ENCODE peak calls at places on chromosomes 13 and 19, in seven cellular contexts. A is neural progenitor cell, R is GM23248, N is HCT116, H is H9, Y is adipocyte, J is fibroblast of lung. L is an unnamed sample.

GRCh38 chr19:3178973-3179738 is 587 bp downstream of the S1PR4 start:
- DNase-seq in A (no peak), R (no peak), N (no peak), H (peak; percentile 47), Y (no peak), J (no peak), L (no peak)

GRCh38 chr13:76937416-76937815 is 10.9 kb upstream of the ACOD1 start:
- DNase-seq in A (no peak), R (peak; percentile 93), N (peak; percentile 3), H (no peak), Y (peak; percentile 86), J (peak; percentile 95), L (no peak)

GRCh38 chr19:18995804-18996241 is 37.5 kb downstream of the SUGP2 start:
- DNase-seq in A (peak; percentile 89), R (peak; percentile 98), N (peak; percentile 23), H (peak; percentile 88), Y (peak; percentile 88), J (peak; percentile 93), L (peak; percentile 40)

GRCh38 chr13:36685912-36686311 is 12.1 kb downstream of the SERTM1 start:
- DNase-seq in A (no peak), R (peak; percentile 63), N (no peak), H (no peak), Y (peak; percentile 44), J (peak; percentile 84), L (no peak)

GRCh38 chr19:41186971-41187883 is 5.8 kb upstream of the CYP2S1 start:
- DNase-seq in A (no peak), R (no peak), N (no peak), H (no peak), Y (no peak), J (no peak), L (no peak)

GRCh38 chr19:17303167-17303939 is at the start of gene ABHD8:
- DNase-seq in A (peak; percentile 99), R (peak; percentile 98), N (peak; percentile 92), H (peak; percentile 97), Y (peak; percentile 99), J (peak; percentile 91), L (peak; percentile 96)

GRCh38 chr13:50915562-50915961 is 6.0 kb downstream of the RNASEH2B start:
- DNase-seq in A (peak; percentile 48), R (no peak), N (no peak), H (no peak), Y (no peak), J (no peak), L (no peak)

GRCh38 chr13:90696254-90696653 is 651.2 kb upstream of the MIR17HG start:
- DNase-seq in A (no peak), R (peak; percentile 88), N (no peak), H (no peak), Y (peak; percentile 12), J (peak; percentile 86), L (no peak)

GRCh38 chr19:5466072-5466471 is 10.9 kb downstream of the ZNRF4 start:
- DNase-seq in A (no peak), R (no peak), N (no peak), H (no peak), Y (no peak), J (no peak), L (no peak)

GRCh38 chr19:50662442-50663279 is 13.4 kb downstream of the C19orf81 start:
- DNase-seq in A (no peak), R (no peak), N (no peak), H (no peak), Y (no peak), J (no peak), L (no peak)

GRCh38 chr13:68759617-68760016 is 1348.0 kb upstream of the ATXN8OS start:
- DNase-seq in A (no peak), R (no peak), N (no peak), H (no peak), Y (no peak), J (no peak), L (no peak)

GRCh38 chr19:44611812-44612295 is 1.5 kb upstream of the IGSF23 start:
- DNase-seq in A (no peak), R (no peak), N (no peak), H (no peak), Y (no peak), J (no peak), L (no peak)

GRCh38 chr13:45315520-45316167 is 25.3 kb downstream of the TPT1 start:
- DNase-seq in A (no peak), R (no peak), N (no peak), H (no peak), Y (no peak), J (no peak), L (no peak)

GRCh38 chr13:44470623-44471562 is 97.3 kb downstream of the SERP2 start:
- DNase-seq in A (peak; percentile 35), R (peak; percentile 52), N (peak; percentile 35), H (no peak), Y (peak; percentile 56), J (peak; percentile 27), L (no peak)

GRCh38 chr13:30079501-30079900 is 227.8 kb downstream of the KATNAL1 start:
- DNase-seq in A (no peak), R (no peak), N (no peak), H (no peak), Y (no peak), J (no peak), L (no peak)

GRCh38 chr19:50230379-50231351 is 27.2 kb downstream of the MYH14 start:
- DNase-seq in A (peak; percentile 57), R (no peak), N (no peak), H (peak; percentile 87), Y (no peak), J (no peak), L (no peak)

GRCh38 chr19:22617614-22618325 is 16.4 kb upstream of the ZNF492 start:
- DNase-seq in A (no peak), R (no peak), N (no peak), H (no peak), Y (no peak), J (no peak), L (no peak)

GRCh38 chr19:3343619-3344502 is 22.5 kb upstream of the NFIC start:
- DNase-seq in A (no peak), R (peak; percentile 95), N (peak; percentile 87), H (peak; percentile 62), Y (peak; percentile 78), J (peak; percentile 82), L (peak; percentile 66)

GRCh38 chr13:75175575-75175974 is 306.4 kb downstream of the TBC1D4 start:
- DNase-seq in A (no peak), R (peak; percentile 36), N (no peak), H (no peak), Y (peak; percentile 63), J (peak; percentile 52), L (no peak)

GRCh38 chr19:7216373-7216902 is 77.8 kb downstream of the INSR start:
- DNase-seq in A (no peak), R (no peak), N (no peak), H (no peak), Y (no peak), J (no peak), L (no peak)

GRCh38 chr13:23715762-23716235 is 145.6 kb downstream of the TNFRSF19 start:
- DNase-seq in A (no peak), R (peak; percentile 13), N (peak; percentile 18), H (peak; percentile 75), Y (no peak), J (no peak), L (no peak)

GRCh38 chr19:42189133-42189532 is 28.3 kb downstream of the DEDD2 start:
- DNase-seq in A (no peak), R (no peak), N (no peak), H (no peak), Y (no peak), J (no peak), L (no peak)

GRCh38 chr13:41458939-41459753 is 1.8 kb downstream of the RGCC start:
- DNase-seq in A (peak; percentile 22), R (peak; percentile 84), N (peak; percentile 28), H (no peak), Y (peak; percentile 57), J (peak; percentile 29), L (peak; percentile 57)

GRCh38 chr19:10756371-10756770 is 38.5 kb downstream of the DNM2 start:
- DNase-seq in A (no peak), R (no peak), N (no peak), H (no peak), Y (no peak), J (no peak), L (no peak)

GRCh38 chr19:15526408-15526807 is 18.1 kb downstream of the CYP4F22 start:
- DNase-seq in A (no peak), R (no peak), N (no peak), H (no peak), Y (no peak), J (no peak), L (no peak)

DNA sequence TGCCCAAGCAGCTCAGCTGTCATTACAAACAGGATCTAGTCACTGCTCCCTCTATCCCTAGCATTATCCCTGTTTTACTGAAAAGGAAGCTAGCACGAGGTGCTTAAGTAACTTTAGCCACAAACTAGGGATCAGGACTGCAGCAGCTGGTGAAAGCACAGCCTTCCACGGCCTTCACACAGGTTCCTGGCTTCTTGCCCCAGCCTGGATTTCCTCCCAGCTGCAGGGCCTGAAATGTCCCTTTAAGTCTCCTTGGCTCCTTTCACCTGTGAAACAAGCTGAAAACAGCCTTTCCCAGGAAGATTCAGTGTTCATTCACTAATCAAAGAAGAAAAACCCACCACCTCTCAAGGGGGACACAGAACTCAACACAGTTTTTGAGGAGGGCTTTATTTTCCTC is 754.5 kb downstream of the DIAPH3 start:
- DNase-seq in A (peak; percentile 45), R (no peak), N (no peak), H (peak; percentile 49), Y (peak; percentile 17), J (peak; percentile 70), L (no peak)
- H3K9ac ChIP-seq in A (no peak overlapping the region), R (no peak overlapping the region), N (no peak overlapping the region), H (no peak overlapping the region), Y (no peak overlapping the region), J (no peak overlapping the region), L (no peak overlapping the region)

GRCh38 chr19:53177986-53178385 is 15.2 kb downstream of the ZNF665 start:
- DNase-seq in A (no peak), R (no peak), N (no peak), H (no peak), Y (no peak), J (no peak), L (no peak)
- H3K4me1 ChIP-seq in A (no peaks in the 10 kb centered on the region), R (peaks cover 10% of the 10 kb centered on the region), N (no peaks in the 10 kb centered on the region), H (no peaks in the 10 kb centered on the region), Y (no peaks in the 10 kb centered on the region), J (no peaks in the 10 kb centered on the region), L (no peaks in the 10 kb centered on the region)

DNA sequence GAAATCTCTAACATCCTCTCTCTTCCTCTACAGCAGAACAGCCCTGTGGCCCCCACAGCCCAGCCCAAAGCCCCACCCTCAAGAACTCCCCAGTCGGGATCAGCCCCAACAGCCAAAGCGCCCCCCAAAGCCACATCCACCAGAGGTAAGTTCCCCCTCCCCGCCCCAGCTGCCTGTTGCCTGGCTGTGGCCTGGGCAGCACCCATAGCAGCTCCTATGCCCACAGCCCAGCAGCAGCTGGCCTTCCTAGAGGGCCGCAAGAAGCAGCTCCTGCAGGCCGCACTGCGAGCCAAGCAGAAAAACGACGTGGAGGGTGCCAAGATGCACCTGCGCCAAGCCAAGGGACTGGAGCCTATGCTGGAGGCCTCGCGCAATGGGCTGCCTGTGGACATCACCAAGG is 14.5 kb downstream of the CC2D1A start:
- DNase-seq in A (no peak), R (no peak), N (no peak), H (no peak), Y (no peak), J (no peak), L (no peak)
- H3K9me3 ChIP-seq in A (no peaks in the 10 kb centered on the region), R (no peaks in the 10 kb centered on the region), N (peaks cover 6% of the 10 kb centered on the region), H (peaks cover 6% of the 10 kb centered on the region), Y (no peaks in the 10 kb centered on the region), J (no peaks in the 10 kb centered on the region), L (no peaks in the 10 kb centered on the region)

DNA sequence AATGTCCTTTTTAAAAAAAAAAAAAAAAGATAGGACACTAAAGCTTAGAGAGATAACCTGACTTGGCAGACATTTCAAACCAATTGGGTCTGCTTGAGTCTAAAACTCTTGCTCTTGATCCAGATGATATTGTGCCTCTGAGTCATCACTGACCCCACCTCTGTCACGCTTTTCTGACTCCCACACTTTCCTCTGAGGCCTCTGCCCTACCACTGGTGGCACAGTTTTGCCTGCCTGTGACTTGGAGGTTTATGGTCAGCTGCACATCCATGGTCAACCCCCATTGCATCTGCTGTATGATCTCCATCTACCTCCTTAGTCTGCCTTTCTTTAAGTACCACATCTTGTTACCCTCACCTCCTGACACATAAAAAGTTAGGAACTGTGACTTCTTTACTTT is 328.6 kb downstream of the SPRY2 start:
- DNase-seq in A (no peak), R (peak; percentile 47), N (no peak), H (no peak), Y (peak; percentile 24), J (peak; percentile 30), L (no peak)
- H3K9ac ChIP-seq in A (no peak overlapping the region), R (no peak overlapping the region), N (no peak overlapping the region), H (no peak overlapping the region), Y (no peak overlapping the region), J (no peak overlapping the region), L (no peak overlapping the region)

L was measured in colonic mucosa.